ENCODE peak calls at places on chromosomes 2 and 18, in seven cellular contexts. One of them, this sample, is unnamed.

GRCh38 chr2:140416577-140416976 is 1636.4 kb upstream of the NXPH2 start:
- DNase-seq in iPS-NIHi11: no peak
- DNase-seq in T-helper 1 cell: no peak
- DNase-seq in IMR-90: no peak
- DNase-seq in AG20443: no peak
- DNase-seq in mesenchymal stem cell: no peak
- DNase-seq in colonic mucosa: no peak
- DNase-seq in this sample: no peak

GRCh38 chr2:74585406-74586182 is 31.1 kb downstream of the DOK1 start:
- DNase-seq in iPS-NIHi11: no peak
- DNase-seq in T-helper 1 cell: no peak
- DNase-seq in IMR-90: no peak
- DNase-seq in AG20443: peak; percentile 26
- DNase-seq in mesenchymal stem cell: no peak
- DNase-seq in colonic mucosa: no peak
- DNase-seq in this sample: no peak

GRCh38 chr2:162824319-162824718 is 14.2 kb downstream of the KCNH7 start:
- DNase-seq in iPS-NIHi11: peak; percentile 12
- DNase-seq in T-helper 1 cell: no peak
- DNase-seq in IMR-90: no peak
- DNase-seq in AG20443: no peak
- DNase-seq in mesenchymal stem cell: no peak
- DNase-seq in colonic mucosa: no peak
- DNase-seq in this sample: no peak

GRCh38 chr2:29260151-29260772 is 145.0 kb downstream of the CLIP4 start:
- DNase-seq in iPS-NIHi11: no peak
- DNase-seq in T-helper 1 cell: no peak
- DNase-seq in IMR-90: peak; percentile 33
- DNase-seq in AG20443: no peak
- DNase-seq in mesenchymal stem cell: no peak
- DNase-seq in colonic mucosa: no peak
- DNase-seq in this sample: peak; percentile 2

GRCh38 chr2:74146929-74147728 is 583 bp downstream of the BOLA3 start:
- DNase-seq in iPS-NIHi11: no peak
- DNase-seq in T-helper 1 cell: no peak
- DNase-seq in IMR-90: peak; percentile 34
- DNase-seq in AG20443: peak; percentile 47
- DNase-seq in mesenchymal stem cell: peak; percentile 49
- DNase-seq in colonic mucosa: no peak
- DNase-seq in this sample: peak; percentile 28

GRCh38 chr2:191171291-191171690 is 20.5 kb upstream of the STAT4 start:
- DNase-seq in iPS-NIHi11: no peak
- DNase-seq in T-helper 1 cell: no peak
- DNase-seq in IMR-90: no peak
- DNase-seq in AG20443: no peak
- DNase-seq in mesenchymal stem cell: no peak
- DNase-seq in colonic mucosa: no peak
- DNase-seq in this sample: no peak

GRCh38 chr2:140526575-140526974 is 1604.2 kb downstream of the LRP1B start:
- DNase-seq in iPS-NIHi11: no peak
- DNase-seq in T-helper 1 cell: no peak
- DNase-seq in IMR-90: no peak
- DNase-seq in AG20443: no peak
- DNase-seq in mesenchymal stem cell: no peak
- DNase-seq in colonic mucosa: no peak
- DNase-seq in this sample: no peak

GRCh38 chr2:237475704-237476107 is 11.3 kb upstream of the MLPH start:
- DNase-seq in iPS-NIHi11: no peak
- DNase-seq in T-helper 1 cell: no peak
- DNase-seq in IMR-90: peak; percentile 60
- DNase-seq in AG20443: peak; percentile 76
- DNase-seq in mesenchymal stem cell: peak; percentile 84
- DNase-seq in colonic mucosa: no peak
- DNase-seq in this sample: no peak

GRCh38 chr2:236903978-236904377 is 181.7 kb upstream of the COPS8 start:
- DNase-seq in iPS-NIHi11: no peak
- DNase-seq in T-helper 1 cell: no peak
- DNase-seq in IMR-90: no peak
- DNase-seq in AG20443: peak; percentile 55
- DNase-seq in mesenchymal stem cell: no peak
- DNase-seq in colonic mucosa: no peak
- DNase-seq in this sample: peak; percentile 20

GRCh38 chr2:49753344-49753930 is 599.1 kb upstream of the FSHR start:
- DNase-seq in iPS-NIHi11: no peak
- DNase-seq in T-helper 1 cell: no peak
- DNase-seq in IMR-90: no peak
- DNase-seq in AG20443: no peak
- DNase-seq in mesenchymal stem cell: peak; percentile 40
- DNase-seq in colonic mucosa: no peak
- DNase-seq in this sample: no peak

GRCh38 chr2:176161817-176162626 is 4.9 kb downstream of the HOXD3 start:
- DNase-seq in iPS-NIHi11: no peak
- DNase-seq in T-helper 1 cell: no peak
- DNase-seq in IMR-90: peak; percentile 12
- DNase-seq in AG20443: peak; percentile 77
- DNase-seq in mesenchymal stem cell: no peak
- DNase-seq in colonic mucosa: no peak
- DNase-seq in this sample: no peak

GRCh38 chr2:121160366-121160765 is 124.6 kb downstream of the TFCP2L1 start:
- DNase-seq in iPS-NIHi11: no peak
- DNase-seq in T-helper 1 cell: no peak
- DNase-seq in IMR-90: no peak
- DNase-seq in AG20443: peak; percentile 1
- DNase-seq in mesenchymal stem cell: no peak
- DNase-seq in colonic mucosa: no peak
- DNase-seq in this sample: no peak

GRCh38 chr18:6054443-6054842 is 159.1 kb upstream of the TMEM200C start:
- DNase-seq in iPS-NIHi11: no peak
- DNase-seq in T-helper 1 cell: no peak
- DNase-seq in IMR-90: no peak
- DNase-seq in AG20443: no peak
- DNase-seq in mesenchymal stem cell: no peak
- DNase-seq in colonic mucosa: no peak
- DNase-seq in this sample: no peak

GRCh38 chr18:78993014-78993926 is 13.7 kb downstream of the SALL3 start:
- DNase-seq in iPS-NIHi11: no peak
- DNase-seq in T-helper 1 cell: no peak
- DNase-seq in IMR-90: no peak
- DNase-seq in AG20443: no peak
- DNase-seq in mesenchymal stem cell: no peak
- DNase-seq in colonic mucosa: no peak
- DNase-seq in this sample: no peak

GRCh38 chr2:163077241-163077640 is 238.7 kb upstream of the KCNH7 start:
- DNase-seq in iPS-NIHi11: no peak
- DNase-seq in T-helper 1 cell: no peak
- DNase-seq in IMR-90: no peak
- DNase-seq in AG20443: no peak
- DNase-seq in mesenchymal stem cell: no peak
- DNase-seq in colonic mucosa: no peak
- DNase-seq in this sample: no peak

GRCh38 chr2:226699321-226699720 is 100.3 kb downstream of the IRS1 start:
- DNase-seq in iPS-NIHi11: no peak
- DNase-seq in T-helper 1 cell: no peak
- DNase-seq in IMR-90: peak; percentile 59
- DNase-seq in AG20443: peak; percentile 44
- DNase-seq in mesenchymal stem cell: peak; percentile 63
- DNase-seq in colonic mucosa: peak; percentile 20
- DNase-seq in this sample: peak; percentile 21

GRCh38 chr18:68436485-68436884 is 278.4 kb downstream of the TMX3 start:
- DNase-seq in iPS-NIHi11: no peak
- DNase-seq in T-helper 1 cell: no peak
- DNase-seq in IMR-90: peak; percentile 61
- DNase-seq in AG20443: peak; percentile 20
- DNase-seq in mesenchymal stem cell: peak; percentile 70
- DNase-seq in colonic mucosa: no peak
- DNase-seq in this sample: no peak

GRCh38 chr2:98484121-98484557 is 39.5 kb downstream of the INPP4A start:
- DNase-seq in iPS-NIHi11: no peak
- DNase-seq in T-helper 1 cell: no peak
- DNase-seq in IMR-90: no peak
- DNase-seq in AG20443: no peak
- DNase-seq in mesenchymal stem cell: no peak
- DNase-seq in colonic mucosa: peak; percentile 77
- DNase-seq in this sample: no peak

GRCh38 chr2:54456526-54457325 is 599 bp downstream of the SPTBN1 start:
- DNase-seq in iPS-NIHi11: peak; percentile 70
- DNase-seq in T-helper 1 cell: no peak
- DNase-seq in IMR-90: peak; percentile 19
- DNase-seq in AG20443: peak; percentile 74
- DNase-seq in mesenchymal stem cell: peak; percentile 45
- DNase-seq in colonic mucosa: no peak
- DNase-seq in this sample: no peak

GRCh38 chr18:67509711-67510110 is 6.8 kb downstream of the DSEL start:
- DNase-seq in iPS-NIHi11: no peak
- DNase-seq in T-helper 1 cell: no peak
- DNase-seq in IMR-90: peak; percentile 85
- DNase-seq in AG20443: peak; percentile 24
- DNase-seq in mesenchymal stem cell: peak; percentile 14
- DNase-seq in colonic mucosa: no peak
- DNase-seq in this sample: peak; percentile 33

GRCh38 chr2:15973446-15974202 is 33.3 kb downstream of the MYCN start:
- DNase-seq in iPS-NIHi11: no peak
- DNase-seq in T-helper 1 cell: no peak
- DNase-seq in IMR-90: no peak
- DNase-seq in AG20443: no peak
- DNase-seq in mesenchymal stem cell: no peak
- DNase-seq in colonic mucosa: no peak
- DNase-seq in this sample: no peak

GRCh38 chr18:7173216-7173615 is 55.6 kb upstream of the LAMA1 start:
- DNase-seq in iPS-NIHi11: no peak
- DNase-seq in T-helper 1 cell: no peak
- DNase-seq in IMR-90: no peak
- DNase-seq in AG20443: no peak
- DNase-seq in mesenchymal stem cell: no peak
- DNase-seq in colonic mucosa: no peak
- DNase-seq in this sample: no peak

GRCh38 chr2:140695163-140695562 is 1435.7 kb downstream of the LRP1B start:
- DNase-seq in iPS-NIHi11: no peak
- DNase-seq in T-helper 1 cell: no peak
- DNase-seq in IMR-90: peak; percentile 62
- DNase-seq in AG20443: no peak
- DNase-seq in mesenchymal stem cell: peak; percentile 76
- DNase-seq in colonic mucosa: no peak
- DNase-seq in this sample: peak; percentile 77

This sample was measured in stromal cell of bone marrow.